ENCODE peak calls at places on chromosomes 4 and X, in six cellular contexts. One of them, this sample, is unnamed.

GRCh38 chr4:68319040-68319439 is 30.9 kb downstream of the YTHDC1 start:
- DNase-seq in kidney epithelial cell: no peak
- DNase-seq in ascending aorta: no peak
- DNase-seq in stomach: no peak
- DNase-seq in cardiac muscle cell: no peak
- DNase-seq in A549: no peak
- DNase-seq in this sample: no peak

GRCh38 chrX:49308604-49309269 is 5.3 kb downstream of the GAGE10 start:
- DNase-seq in kidney epithelial cell: no peak
- DNase-seq in ascending aorta: no peak
- DNase-seq in stomach: no peak
- DNase-seq in cardiac muscle cell: peak; percentile 55
- DNase-seq in A549: no peak
- DNase-seq in this sample: no peak

GRCh38 chr4:26252349-26252748 is 68.5 kb upstream of the RBPJ start:
- DNase-seq in kidney epithelial cell: peak; percentile 41
- DNase-seq in ascending aorta: no peak
- DNase-seq in stomach: no peak
- DNase-seq in cardiac muscle cell: no peak
- DNase-seq in A549: no peak
- DNase-seq in this sample: no peak

GRCh38 chr4:169210516-169211108 is 60.1 kb downstream of the SH3RF1 start:
- DNase-seq in kidney epithelial cell: no peak
- DNase-seq in ascending aorta: no peak
- DNase-seq in stomach: no peak
- DNase-seq in cardiac muscle cell: no peak
- DNase-seq in A549: no peak
- DNase-seq in this sample: no peak

GRCh38 chrX:66046612-66047235 is 6.8 kb upstream of the VSIG4 start:
- DNase-seq in kidney epithelial cell: no peak
- DNase-seq in ascending aorta: no peak
- DNase-seq in stomach: no peak
- DNase-seq in cardiac muscle cell: no peak
- DNase-seq in A549: no peak
- DNase-seq in this sample: no peak

GRCh38 chrX:15971696-15972095 is 117.1 kb upstream of the AP1S2 start:
- DNase-seq in kidney epithelial cell: no peak
- DNase-seq in ascending aorta: no peak
- DNase-seq in stomach: no peak
- DNase-seq in cardiac muscle cell: no peak
- DNase-seq in A549: no peak
- DNase-seq in this sample: no peak

GRCh38 chrX:73823473-73824004 is 260.5 kb downstream of the CHIC1 start:
- DNase-seq in kidney epithelial cell: no peak
- DNase-seq in ascending aorta: no peak
- DNase-seq in stomach: no peak
- DNase-seq in cardiac muscle cell: no peak
- DNase-seq in A549: no peak
- DNase-seq in this sample: no peak

GRCh38 chr4:4308800-4309441 is 18.9 kb downstream of the ZBTB49 start:
- DNase-seq in kidney epithelial cell: no peak
- DNase-seq in ascending aorta: no peak
- DNase-seq in stomach: no peak
- DNase-seq in cardiac muscle cell: no peak
- DNase-seq in A549: no peak
- DNase-seq in this sample: no peak

GRCh38 chrX:39459204-39459603 is 638.6 kb downstream of the BCOR start:
- DNase-seq in kidney epithelial cell: no peak
- DNase-seq in ascending aorta: no peak
- DNase-seq in stomach: no peak
- DNase-seq in cardiac muscle cell: no peak
- DNase-seq in A549: no peak
- DNase-seq in this sample: no peak

GRCh38 chr4:175238827-175239517 is 320.8 kb downstream of the ADAM29 start:
- DNase-seq in kidney epithelial cell: no peak
- DNase-seq in ascending aorta: no peak
- DNase-seq in stomach: no peak
- DNase-seq in cardiac muscle cell: no peak
- DNase-seq in A549: no peak
- DNase-seq in this sample: no peak

GRCh38 chrX:150805736-150806135 is 92.7 kb downstream of the CD99L2 start:
- DNase-seq in kidney epithelial cell: no peak
- DNase-seq in ascending aorta: no peak
- DNase-seq in stomach: no peak
- DNase-seq in cardiac muscle cell: peak; percentile 1
- DNase-seq in A549: no peak
- DNase-seq in this sample: no peak

GRCh38 chr4:133157460-133158160 is 8.5 kb downstream of the PCDH10 start:
- DNase-seq in kidney epithelial cell: no peak
- DNase-seq in ascending aorta: no peak
- DNase-seq in stomach: no peak
- DNase-seq in cardiac muscle cell: no peak
- DNase-seq in A549: no peak
- DNase-seq in this sample: no peak

GRCh38 chr4:169272265-169272886 is 1.6 kb upstream of the SH3RF1 start:
- DNase-seq in kidney epithelial cell: no peak
- DNase-seq in ascending aorta: no peak
- DNase-seq in stomach: no peak
- DNase-seq in cardiac muscle cell: peak; percentile 50
- DNase-seq in A549: no peak
- DNase-seq in this sample: no peak

GRCh38 chrX:135185795-135186443 is 14.7 kb upstream of the CT55 start:
- DNase-seq in kidney epithelial cell: no peak
- DNase-seq in ascending aorta: no peak
- DNase-seq in stomach: no peak
- DNase-seq in cardiac muscle cell: peak; percentile 58
- DNase-seq in A549: peak; percentile 34
- DNase-seq in this sample: peak; percentile 22

GRCh38 chr4:176077561-176077960 is 11.9 kb downstream of the WDR17 start:
- DNase-seq in kidney epithelial cell: no peak
- DNase-seq in ascending aorta: no peak
- DNase-seq in stomach: no peak
- DNase-seq in cardiac muscle cell: no peak
- DNase-seq in A549: no peak
- DNase-seq in this sample: no peak

GRCh38 chr4:138005486-138005885 is 236.7 kb downstream of the SLC7A11 start:
- DNase-seq in kidney epithelial cell: no peak
- DNase-seq in ascending aorta: no peak
- DNase-seq in stomach: no peak
- DNase-seq in cardiac muscle cell: no peak
- DNase-seq in A549: no peak
- DNase-seq in this sample: no peak

GRCh38 chr4:25865586-25865985 is 2.8 kb upstream of the SEL1L3 start:
- DNase-seq in kidney epithelial cell: peak; percentile 80
- DNase-seq in ascending aorta: no peak
- DNase-seq in stomach: peak; percentile 65
- DNase-seq in cardiac muscle cell: peak; percentile 14
- DNase-seq in A549: peak; percentile 49
- DNase-seq in this sample: no peak

GRCh38 chr4:90419124-90419711 is 292.0 kb downstream of the CCSER1 start:
- DNase-seq in kidney epithelial cell: peak; percentile 10
- DNase-seq in ascending aorta: no peak
- DNase-seq in stomach: no peak
- DNase-seq in cardiac muscle cell: peak; percentile 39
- DNase-seq in A549: peak; percentile 33
- DNase-seq in this sample: peak; percentile 0

GRCh38 chr4:157291071-157291470 is 70.5 kb downstream of the GRIA2 start:
- DNase-seq in kidney epithelial cell: no peak
- DNase-seq in ascending aorta: no peak
- DNase-seq in stomach: no peak
- DNase-seq in cardiac muscle cell: peak; percentile 2
- DNase-seq in A549: no peak
- DNase-seq in this sample: no peak

GRCh38 chr4:185112104-185112503 is 31.0 kb upstream of the SLC25A4 start:
- DNase-seq in kidney epithelial cell: peak; percentile 90
- DNase-seq in ascending aorta: peak; percentile 84
- DNase-seq in stomach: peak; percentile 58
- DNase-seq in cardiac muscle cell: peak; percentile 97
- DNase-seq in A549: peak; percentile 70
- DNase-seq in this sample: peak; percentile 92

GRCh38 chr4:94413085-94413685 is 38.6 kb upstream of the PDLIM5 start:
- DNase-seq in kidney epithelial cell: no peak
- DNase-seq in ascending aorta: no peak
- DNase-seq in stomach: no peak
- DNase-seq in cardiac muscle cell: no peak
- DNase-seq in A549: no peak
- DNase-seq in this sample: no peak

GRCh38 chrX:130524476-130525194 is 122.8 kb downstream of the RBMX2 start:
- DNase-seq in kidney epithelial cell: no peak
- DNase-seq in ascending aorta: no peak
- DNase-seq in stomach: no peak
- DNase-seq in cardiac muscle cell: no peak
- DNase-seq in A549: no peak
- DNase-seq in this sample: no peak

GRCh38 chrX:8413279-8413678 is 51.4 kb upstream of the VCX3B start:
- DNase-seq in kidney epithelial cell: no peak
- DNase-seq in ascending aorta: no peak
- DNase-seq in stomach: no peak
- DNase-seq in cardiac muscle cell: no peak
- DNase-seq in A549: no peak
- DNase-seq in this sample: no peak
- TF ChIP-seq CTCF in kidney epithelial cell: no peak
- TF ChIP-seq CTCF in ascending aorta: no peak
- TF ChIP-seq CTCF in stomach: no peak
- TF ChIP-seq CTCF in cardiac muscle cell: no peak
- TF ChIP-seq CTCF in A549: no peak
- TF ChIP-seq CTCF in this sample: no peak

GRCh38 chr4:82989567-82990429 is 20.8 kb downstream of the LIN54 start:
- DNase-seq in kidney epithelial cell: no peak
- DNase-seq in ascending aorta: no peak
- DNase-seq in stomach: no peak
- DNase-seq in cardiac muscle cell: peak; percentile 15
- DNase-seq in A549: no peak
- DNase-seq in this sample: no peak
- H3K4me3 ChIP-seq in kidney epithelial cell: no peak overlapping the region
- H3K4me3 ChIP-seq in ascending aorta: no peak overlapping the region
- H3K4me3 ChIP-seq in stomach: no peak overlapping the region
- H3K4me3 ChIP-seq in cardiac muscle cell: no peak overlapping the region
- H3K4me3 ChIP-seq in A549: no peak overlapping the region
- H3K4me3 ChIP-seq in this sample: no peak overlapping the region

GRCh38 chr4:128521156-128521555 is 233.5 kb upstream of the PGRMC2 start:
- DNase-seq in kidney epithelial cell: no peak
- DNase-seq in ascending aorta: no peak
- DNase-seq in stomach: no peak
- DNase-seq in cardiac muscle cell: peak; percentile 68
- DNase-seq in A549: no peak
- DNase-seq in this sample: no peak

GRCh38 chr4:128525387-128525786 is 237.8 kb upstream of the PGRMC2 start:
- DNase-seq in kidney epithelial cell: no peak
- DNase-seq in ascending aorta: no peak
- DNase-seq in stomach: no peak
- DNase-seq in cardiac muscle cell: peak; percentile 61
- DNase-seq in A549: no peak
- DNase-seq in this sample: no peak

GRCh38 chr4:128519163-128519810 is 231.7 kb upstream of the PGRMC2 start:
- DNase-seq in kidney epithelial cell: no peak
- DNase-seq in ascending aorta: no peak
- DNase-seq in stomach: no peak
- DNase-seq in cardiac muscle cell: peak; percentile 34
- DNase-seq in A549: no peak
- DNase-seq in this sample: no peak

GRCh38 chr4:128524311-128524710 is 236.7 kb upstream of the PGRMC2 start:
- DNase-seq in kidney epithelial cell: peak; percentile 67
- DNase-seq in ascending aorta: peak; percentile 90
- DNase-seq in stomach: peak; percentile 64
- DNase-seq in cardiac muscle cell: peak; percentile 86
- DNase-seq in A549: peak; percentile 51
- DNase-seq in this sample: no peak

GRCh38 chr4:128521634-128522253 is 234.1 kb upstream of the PGRMC2 start:
- DNase-seq in kidney epithelial cell: no peak
- DNase-seq in ascending aorta: no peak
- DNase-seq in stomach: no peak
- DNase-seq in cardiac muscle cell: peak; percentile 68
- DNase-seq in A549: peak; percentile 33
- DNase-seq in this sample: no peak
- TF ChIP-seq CTCF in kidney epithelial cell: no peak
- TF ChIP-seq CTCF in ascending aorta: no peak
- TF ChIP-seq CTCF in stomach: no peak
- TF ChIP-seq CTCF in cardiac muscle cell: no peak
- TF ChIP-seq CTCF in A549: no peak
- TF ChIP-seq CTCF in this sample: no peak

GRCh38 chr4:186144180-186144579 is 39.7 kb downstream of the FAM149A start:
- DNase-seq in kidney epithelial cell: no peak
- DNase-seq in ascending aorta: no peak
- DNase-seq in stomach: no peak
- DNase-seq in cardiac muscle cell: peak; percentile 72
- DNase-seq in A549: peak; percentile 26
- DNase-seq in this sample: no peak

GRCh38 chr4:186149872-186150271 is 41.5 kb upstream of the CYP4V2 start:
- DNase-seq in kidney epithelial cell: no peak
- DNase-seq in ascending aorta: peak; percentile 83
- DNase-seq in stomach: peak; percentile 62
- DNase-seq in cardiac muscle cell: peak; percentile 83
- DNase-seq in A549: no peak
- DNase-seq in this sample: no peak

GRCh38 chr4:186148335-186148975 is 42.9 kb upstream of the CYP4V2 start:
- DNase-seq in kidney epithelial cell: no peak
- DNase-seq in ascending aorta: no peak
- DNase-seq in stomach: no peak
- DNase-seq in cardiac muscle cell: no peak
- DNase-seq in A549: no peak
- DNase-seq in this sample: no peak

GRCh38 chr4:186146443-186146842 is 41.9 kb downstream of the FAM149A start:
- DNase-seq in kidney epithelial cell: no peak
- DNase-seq in ascending aorta: no peak
- DNase-seq in stomach: no peak
- DNase-seq in cardiac muscle cell: no peak
- DNase-seq in A549: no peak
- DNase-seq in this sample: no peak

DNA sequence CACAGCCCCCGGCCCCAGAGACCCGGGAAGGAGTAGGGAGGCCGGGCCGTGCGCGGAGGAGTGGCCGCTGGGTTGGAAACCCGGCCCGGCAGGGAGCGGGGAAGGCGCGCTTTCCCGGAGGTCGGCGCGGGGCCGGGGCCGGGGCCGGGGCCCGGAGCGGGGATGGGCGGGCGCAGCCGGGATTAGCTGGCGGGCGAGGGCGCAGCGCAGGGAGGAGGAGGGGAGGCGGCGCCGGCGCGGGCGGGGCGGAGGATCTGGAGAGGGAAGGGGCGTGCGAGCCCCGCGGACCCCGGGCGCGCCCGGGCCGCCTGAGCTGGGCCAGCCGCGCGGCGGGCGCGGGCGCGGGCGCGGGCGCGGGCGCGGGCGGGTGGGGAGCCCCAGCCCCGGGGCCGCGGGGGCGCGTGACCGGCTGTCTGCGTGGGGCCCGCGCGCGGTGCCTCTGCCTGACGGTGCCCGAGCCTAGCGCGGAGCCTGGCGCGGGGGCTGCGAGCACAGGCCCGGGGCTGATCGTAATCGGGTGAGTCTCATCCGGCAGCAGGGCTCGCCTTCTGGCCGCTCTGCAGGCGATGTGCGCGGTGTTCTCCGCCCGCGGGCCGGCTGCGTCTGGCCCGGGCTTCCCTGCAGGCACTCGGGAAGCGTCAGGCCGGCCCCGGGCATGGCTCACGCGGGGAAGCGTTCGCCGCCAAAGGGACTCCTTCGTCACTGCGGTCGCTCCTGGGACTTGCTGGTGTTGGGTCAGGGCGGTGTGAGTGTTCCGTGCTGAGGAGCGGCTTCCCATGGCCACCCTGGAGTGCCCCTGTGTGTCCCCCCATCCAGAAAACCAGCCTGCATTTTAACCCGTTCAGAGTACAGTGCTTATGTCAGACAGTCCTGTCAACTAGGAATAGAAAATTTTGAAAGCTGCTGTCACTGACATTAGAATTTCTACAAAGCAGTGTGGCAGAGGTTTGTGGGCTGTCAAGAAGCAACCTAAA is 40.4 kb downstream of the FAM149A start:
- DNase-seq in kidney epithelial cell: no peak
- DNase-seq in ascending aorta: peak; percentile 85
- DNase-seq in stomach: peak; percentile 56
- DNase-seq in cardiac muscle cell: peak; percentile 75
- DNase-seq in A549: peak; percentile 13
- DNase-seq in this sample: no peak
- H3K4me3 ChIP-seq in kidney epithelial cell: peak overlapping the region; percentile 63
- H3K4me3 ChIP-seq in ascending aorta: peak overlapping the region; percentile 71
- H3K4me3 ChIP-seq in stomach: peak overlapping the region; percentile 58
- H3K4me3 ChIP-seq in cardiac muscle cell: peak overlapping the region; percentile 70
- H3K4me3 ChIP-seq in A549: peak overlapping the region; percentile 59
- H3K4me3 ChIP-seq in this sample: peak overlapping the region; percentile 33